ENCODE peak calls at places on chromosomes 11 and 22, in ten cellular contexts. B is memory B cell; V is astrocyte of the spinal cord; F is immature natural killer cell; H is KBM-7; I is stimulated activated CD4-positive, alpha-beta T cell treated with anti-CD3 and anti-CD28 coated beads, Interleukin-4, amount 100 ng/mL, for 48 hours; R is CD4-positive, alpha-beta T cell; N is AG04450; E is iPS-NIHi11; L is NCI-H748 treated with DMSO at 0.1 percent for 48 hours. S is an unnamed sample.

GRCh38 chr11:75492181-75492820 is 33.4 kb downstream of the GDPD5 start:
- DNase-seq in B (peak; percentile 29), V (no peak), F (no peak), H (peak; percentile 66), I (peak; percentile 30), R (peak; percentile 65), N (no peak), E (peak; percentile 48), L (no peak), S (peak; percentile 34)

GRCh38 chr11:123569387-123569786 is 85.0 kb downstream of the SCN3B start:
- DNase-seq in B (no peak), V (no peak), F (no peak), H (no peak), I (no peak), R (no peak), N (no peak), E (no peak), L (no peak), S (no peak)

GRCh38 chr22:37057796-37058510 is 6.4 kb downstream of the KCTD17 start:
- DNase-seq in B (no peak), V (no peak), F (no peak), H (no peak), I (no peak), R (no peak), N (no peak), E (no peak), L (no peak), S (no peak)

GRCh38 chr11:62588966-62589637 is 2.2 kb downstream of the TUT1 start:
- DNase-seq in B (no peak), V (no peak), F (no peak), H (peak; percentile 66), I (no peak), R (no peak), N (no peak), E (no peak), L (no peak), S (no peak)

GRCh38 chr11:1298695-1299492 is 10.5 kb downstream of the TOLLIP start:
- DNase-seq in B (no peak), V (no peak), F (no peak), H (peak; percentile 70), I (no peak), R (peak; percentile 19), N (no peak), E (peak; percentile 76), L (no peak), S (no peak)

GRCh38 chr11:63573881-63574855 is 11.0 kb upstream of the PLAAT2 start:
- DNase-seq in B (no peak), V (peak; percentile 80), F (peak; percentile 68), H (peak; percentile 42), I (no peak), R (peak; percentile 46), N (peak; percentile 72), E (no peak), L (no peak), S (peak; percentile 30)

GRCh38 chr22:49097966-49098365 is 729.7 kb downstream of the BRD1 start:
- DNase-seq in B (no peak), V (no peak), F (no peak), H (no peak), I (no peak), R (no peak), N (no peak), E (no peak), L (no peak), S (no peak)

GRCh38 chr22:49858827-49859226 is 5.2 kb downstream of the ZBED4 start:
- DNase-seq in B (no peak), V (no peak), F (no peak), H (no peak), I (no peak), R (no peak), N (no peak), E (no peak), L (no peak), S (no peak)

GRCh38 chr22:24407884-24408283 is 19.5 kb upstream of the ADORA2A start:
- DNase-seq in B (no peak), V (no peak), F (no peak), H (no peak), I (no peak), R (no peak), N (no peak), E (no peak), L (no peak), S (no peak)

GRCh38 chr11:82675838-82676237 is 57.8 kb downstream of the FAM181B start:
- DNase-seq in B (no peak), V (no peak), F (no peak), H (no peak), I (no peak), R (no peak), N (no peak), E (no peak), L (no peak), S (no peak)

GRCh38 chr11:63756919-63757761 is 11.4 kb downstream of the ZFTA start:
- DNase-seq in B (no peak), V (no peak), F (no peak), H (no peak), I (no peak), R (no peak), N (no peak), E (no peak), L (no peak), S (no peak)

GRCh38 chr11:107928767-107929507 is 689 bp downstream of the RAB39A start:
- DNase-seq in B (peak; percentile 21), V (no peak), F (peak; percentile 0), H (no peak), I (no peak), R (no peak), N (no peak), E (peak; percentile 68), L (peak; percentile 30), S (peak; percentile 66)

GRCh38 chr11:110373061-110373702 is 56.6 kb upstream of the FDX1 start:
- DNase-seq in B (no peak), V (peak; percentile 64), F (no peak), H (no peak), I (no peak), R (no peak), N (no peak), E (no peak), L (no peak), S (no peak)

GRCh38 chr11:83156150-83156995 is 558 bp upstream of the PCF11 start:
- DNase-seq in B (peak; percentile 89), V (peak; percentile 100), F (peak; percentile 99), H (peak; percentile 100), I (peak; percentile 97), R (no peak), N (peak; percentile 100), E (peak; percentile 100), L (peak; percentile 95), S (peak; percentile 100)

GRCh38 chr11:15233386-15233785 is 118.7 kb downstream of the INSC start:
- DNase-seq in B (no peak), V (no peak), F (no peak), H (no peak), I (no peak), R (no peak), N (no peak), E (no peak), L (peak; percentile 62), S (no peak)

GRCh38 chr11:46461461-46461927 is 69.9 kb upstream of the CHRM4 start:
- DNase-seq in B (no peak), V (peak; percentile 31), F (no peak), H (no peak), I (no peak), R (no peak), N (no peak), E (no peak), L (no peak), S (peak; percentile 25)

GRCh38 chr22:17264321-17265052 is 45.3 kb upstream of the ADA2 start:
- DNase-seq in B (no peak), V (peak; percentile 48), F (no peak), H (no peak), I (no peak), R (no peak), N (no peak), E (peak; percentile 34), L (no peak), S (peak; percentile 43)

GRCh38 chr11:111730871-111731591 is 35.2 kb downstream of the PPP2R1B start:
- DNase-seq in B (no peak), V (peak; percentile 92), F (no peak), H (no peak), I (no peak), R (no peak), N (no peak), E (no peak), L (peak; percentile 12), S (no peak)